ENCODE peak calls at places on chromosome 12, in four cellular contexts. V, B, N and R are unnamed samples.

GRCh38 chr12:9751204-9752144 is 9.2 kb downstream of the CD69 start:
- DNase-seq in N (peak; percentile 27), V (peak; percentile 12), B (peak; percentile 43), R (no peak)

GRCh38 chr12:67750528-67751183 is 102.1 kb downstream of the DYRK2 start:
- DNase-seq in B (no peak), V (no peak), N (no peak), R (no peak)

GRCh38 chr12:49707127-49707811 is at the start of gene FMNL3:
- DNase-seq in N (peak; percentile 72), V (peak; percentile 79), B (peak; percentile 98), R (peak; percentile 46)

GRCh38 chr12:69655616-69656336 is 43.3 kb downstream of the BEST3 start:
- DNase-seq in V (no peak), N (peak; percentile 67), B (no peak), R (no peak)

GRCh38 chr12:98533723-98534251 is 18.4 kb downstream of the TMPO start:
- DNase-seq in B (peak; percentile 20), V (no peak), N (peak; percentile 27), R (no peak)

GRCh38 chr12:43241971-43242370 is 310.0 kb downstream of the ADAMTS20 start:
- DNase-seq in B (no peak), V (no peak), N (no peak), R (no peak)

GRCh38 chr12:12718853-12719252 is 1.7 kb downstream of the CDKN1B start:
- DNase-seq in V (no peak), N (no peak), B (no peak), R (no peak)

GRCh38 chr12:54135621-54136027 is 53.2 kb downstream of the SMUG1 start:
- DNase-seq in B (no peak), N (peak; percentile 88), V (no peak), R (no peak)

GRCh38 chr12:15486859-15487258 is 164.6 kb downstream of the PTPRO start:
- DNase-seq in V (no peak), B (no peak), N (no peak), R (no peak)

GRCh38 chr12:6074979-6075585 is 49.4 kb downstream of the VWF start:
- DNase-seq in B (no peak), N (no peak), V (no peak), R (no peak)

GRCh38 chr12:74741113-74741512 is 203.5 kb downstream of the ATXN7L3B start:
- DNase-seq in N (no peak), B (no peak), V (no peak), R (no peak)

GRCh38 chr12:55724226-55724939 is 4.2 kb downstream of the RDH5 start:
- DNase-seq in B (peak; percentile 80), N (peak; percentile 60), V (no peak), R (no peak)

GRCh38 chr12:51823875-51824565 is 24.5 kb downstream of the FIGNL2 start:
- DNase-seq in N (peak; percentile 59), B (peak; percentile 69), V (peak; percentile 59), R (no peak)

GRCh38 chr12:30187426-30187825 is 403.7 kb upstream of the TMTC1 start:
- DNase-seq in B (no peak), N (no peak), V (no peak), R (no peak)

GRCh38 chr12:30188602-30189326 is 405.0 kb upstream of the TMTC1 start:
- DNase-seq in B (no peak), N (no peak), V (no peak), R (no peak)

GRCh38 chr12:30197392-30198047 is 413.8 kb upstream of the TMTC1 start:
- DNase-seq in V (no peak), B (no peak), N (no peak), R (no peak)

DNA sequence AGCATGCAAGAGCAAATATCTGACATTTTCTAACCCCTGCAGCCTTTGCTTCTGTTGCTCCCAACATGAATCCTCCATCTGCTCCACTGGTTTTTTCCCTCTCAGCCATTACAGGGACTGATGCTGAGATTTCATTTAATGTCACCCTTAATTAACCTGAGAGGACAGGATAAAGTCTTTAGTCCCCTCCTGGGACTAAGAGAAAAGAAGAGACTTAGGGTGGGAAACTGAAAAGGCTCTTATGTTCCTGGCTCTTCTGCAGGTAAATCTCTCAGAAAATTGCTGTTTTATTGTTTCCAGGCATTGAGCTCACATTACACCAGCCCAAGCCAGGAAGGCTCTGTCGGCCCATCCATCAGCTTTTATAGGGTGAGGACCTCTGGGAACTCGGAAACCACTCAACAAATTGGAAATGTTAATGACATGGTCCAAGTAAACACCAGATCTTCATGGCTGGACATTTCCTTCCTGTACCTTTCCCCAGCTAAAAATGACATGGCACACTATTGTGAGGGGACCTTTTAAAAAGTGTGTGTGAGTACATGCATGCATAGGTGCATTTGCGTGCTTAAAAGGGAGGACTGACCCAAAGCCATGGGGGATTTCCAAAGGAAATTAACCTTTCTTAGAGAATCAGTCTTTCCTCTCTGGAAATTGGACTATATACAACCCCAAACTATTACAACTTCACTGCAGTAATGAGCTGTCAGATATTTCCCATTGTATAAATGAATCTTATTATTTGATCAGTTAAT is 408.1 kb upstream of the TMTC1 start:
- DNase-seq in B (no peak), V (no peak), N (no peak), R (no peak)
- TF ChIP-seq TCF7L2 in B (no peak), V (no peak), N (no peak), R (no peak)

GRCh38 chr12:100779191-100779590 is 15.4 kb upstream of the ANO4 start:
- DNase-seq in V (no peak), N (no peak), B (no peak), R (no peak)
- H3K27ac ChIP-seq in V (no peak overlapping the region), N (no peak overlapping the region), B (no peak overlapping the region), R (no peak overlapping the region)

DNA sequence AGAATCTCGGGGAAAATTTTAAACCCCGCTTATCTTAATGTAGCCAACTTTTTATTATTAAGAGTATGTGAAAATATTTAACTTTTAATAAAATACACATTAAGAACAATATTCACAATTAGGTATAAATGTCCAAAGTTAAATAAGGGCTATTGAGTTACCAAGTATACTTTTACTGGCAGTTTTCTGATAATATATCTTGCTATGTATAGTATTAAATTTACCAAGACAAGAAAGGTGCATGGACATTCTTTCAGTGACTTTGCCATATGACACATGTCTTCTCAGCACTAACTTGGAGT is 115.4 kb downstream of the MON2 start:
- DNase-seq in B (no peak), N (no peak), V (no peak), R (no peak)
- TF ChIP-seq CTCF in B (no peak), N (no peak), V (no peak), R (peak; percentile 52)

DNA sequence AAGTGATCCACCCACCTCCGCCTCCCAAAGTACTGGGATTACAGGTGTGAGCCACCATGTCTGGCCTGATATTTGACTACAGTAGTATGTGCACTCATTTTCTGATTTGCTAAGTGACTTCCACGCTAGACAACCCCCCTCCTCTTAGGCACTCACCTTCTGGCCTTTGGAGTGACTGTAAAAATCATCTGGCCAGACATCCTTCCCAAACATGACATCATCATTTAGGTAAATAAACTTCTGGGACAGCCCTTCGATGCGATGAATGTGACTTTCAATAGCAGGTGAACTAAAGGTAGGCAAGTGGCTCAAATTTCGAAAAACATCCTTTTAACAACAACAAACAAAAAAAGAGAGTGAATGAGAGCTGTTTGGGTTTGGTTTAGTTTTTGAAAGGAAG is 30.6 kb upstream of the SYCP3 start:
- DNase-seq in N (no peak), B (no peak), V (no peak), R (no peak)
- TF ChIP-seq TCF7L2 in N (no peak), B (no peak), V (no peak), R (no peak)

GRCh38 chr12:108691154-108691994 is 39.9 kb downstream of the CORO1C start:
- DNase-seq in N (peak; percentile 96), B (peak; percentile 98), V (peak; percentile 86), R (peak; percentile 76)

GRCh38 chr12:108690799-108691153 is 40.5 kb downstream of the CORO1C start:
- DNase-seq in B (no peak), N (no peak), V (no peak), R (no peak)

GRCh38 chr12:108691995-108692808 is 39.1 kb downstream of the CORO1C start:
- DNase-seq in V (no peak), N (no peak), B (peak; percentile 44), R (no peak)

GRCh38 chr12:108690191-108690518 is 41.2 kb downstream of the CORO1C start:
- DNase-seq in V (no peak), N (no peak), B (no peak), R (no peak)

DNA sequence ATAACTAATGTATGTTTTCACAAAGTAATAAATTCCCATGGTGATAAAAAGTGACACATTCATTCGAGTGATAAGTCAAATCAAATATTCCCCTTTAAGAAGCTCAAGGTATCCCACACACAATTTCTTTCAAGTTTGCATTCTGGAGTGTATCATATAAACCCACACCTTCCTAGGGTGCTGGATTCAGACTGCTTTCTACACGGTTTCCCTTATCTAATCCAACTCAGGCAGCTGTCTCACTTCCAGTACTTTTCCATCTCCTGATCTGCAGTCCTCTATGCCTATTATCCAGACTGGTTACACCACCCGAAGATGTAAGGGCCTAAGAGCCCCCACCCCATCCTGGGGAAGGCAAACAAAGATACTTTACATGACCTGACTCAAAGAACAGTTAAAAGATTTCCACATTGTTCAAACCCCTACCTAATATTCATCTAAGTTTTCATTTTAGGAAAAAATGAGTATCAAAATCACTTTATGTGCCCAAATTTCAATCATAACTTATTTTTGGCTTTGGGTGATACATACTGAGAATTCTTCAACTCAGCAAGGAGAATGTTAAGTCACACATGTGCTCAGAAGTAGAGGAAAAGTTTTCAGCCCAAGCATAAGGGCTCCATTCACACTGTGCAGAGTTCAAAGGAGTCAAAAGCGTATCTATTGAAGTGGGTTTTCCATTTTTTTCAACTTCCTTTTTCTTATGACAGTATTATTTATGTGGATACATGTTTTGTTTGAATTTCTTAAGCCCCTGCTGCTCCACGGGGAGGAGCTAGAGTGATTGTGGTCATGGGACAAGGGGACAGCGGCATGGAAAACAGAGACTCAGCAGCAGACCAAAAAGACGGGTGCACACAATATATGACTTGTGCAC is 41.8 kb downstream of the CORO1C start:
- DNase-seq in V (peak; percentile 27), N (peak; percentile 89), B (peak; percentile 91), R (no peak)
- H3K27ac ChIP-seq in V (peak overlapping the region; percentile 32), N (peak overlapping the region; percentile 86), B (peak overlapping the region; percentile 99), R (peak overlapping the region; percentile 81)

GRCh38 chr12:124852911-124853441 is 10.7 kb downstream of the SCARB1 start:
- DNase-seq in N (no peak), V (no peak), B (no peak), R (no peak)

GRCh38 chr12:124853781-124854636 is 9.7 kb downstream of the SCARB1 start:
- DNase-seq in B (no peak), N (peak; percentile 60), V (no peak), R (no peak)

GRCh38 chr12:124856132-124856841 is 7.4 kb downstream of the SCARB1 start:
- DNase-seq in B (no peak), V (no peak), N (no peak), R (no peak)

GRCh38 chr12:124855275-124855957 is 8.2 kb downstream of the SCARB1 start:
- DNase-seq in V (no peak), N (no peak), B (no peak), R (no peak)

DNA sequence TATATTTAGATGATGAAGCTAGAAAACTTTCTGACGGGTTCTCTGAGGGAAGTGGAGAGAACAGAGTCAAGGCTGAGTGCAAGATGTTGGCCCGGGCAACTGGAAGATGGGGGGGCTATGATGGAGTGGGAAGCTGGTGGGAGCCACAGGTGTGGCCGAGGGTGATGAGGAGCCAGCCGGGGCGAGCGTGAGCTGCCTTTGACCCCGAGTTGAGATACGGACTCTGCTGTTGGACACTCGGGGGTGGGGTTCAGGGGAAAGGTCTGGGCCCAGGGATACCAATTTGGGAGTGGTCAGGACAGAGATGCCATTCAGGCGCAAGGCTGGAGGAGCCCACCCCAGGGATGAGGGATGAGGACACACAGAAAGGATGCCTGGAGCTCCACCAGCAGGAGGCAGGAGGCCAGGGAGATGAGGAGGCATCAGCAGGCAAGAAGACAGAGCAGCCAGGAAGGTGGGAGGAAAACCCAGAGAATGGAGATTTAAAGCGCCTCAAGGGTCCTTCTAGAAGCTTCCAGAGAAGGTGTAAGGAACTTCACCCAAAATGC is 9.0 kb downstream of the SCARB1 start:
- DNase-seq in B (no peak), N (no peak), V (no peak), R (no peak)
- TF ChIP-seq CTCF in B (no peak), N (peak; percentile 29), V (peak; percentile 2), R (no peak)